ENCODE peak calls at places on chromosomes 5 and 9, in eight cellular contexts. Y is CD8-positive, alpha-beta memory T cell; G is heart right ventricle; K is upper lobe of right lung; Z is spleen; O is heart left ventricle; Q is astrocyte; I is pancreas. A is an unnamed sample. For H3K4me1, the result is how much of the 10 kb centered on the place peaks cover.

GRCh38 chr5:137565450-137565849 is 66.3 kb upstream of the SPOCK1 start:
- DNase-seq in Y (no peak), G (no peak), K (no peak), Z (no peak), O (no peak), Q (peak), I (no peak), A (no peak)

GRCh38 chr9:136357326-136357725 is 6.2 kb downstream of the DNLZ start:
- DNase-seq in Y (no peak), G (no peak), K (no peak), Z (no peak), O (no peak), Q (no peak), I (no peak), A (no peak)

GRCh38 chr9:87853843-87854242 is 28.8 kb upstream of the SPATA31E1 start:
- DNase-seq in Y (no peak), G (no peak), K (no peak), Z (no peak), O (no peak), Q (no peak), I (no peak), A (no peak)

GRCh38 chr9:87245271-87245670 is 252.4 kb upstream of the DAPK1 start:
- DNase-seq in Y (no peak), G (no peak), K (no peak), Z (no peak), O (no peak), Q (no peak), I (no peak), A (no peak)

GRCh38 chr5:172939045-172939444 is 20.2 kb upstream of the RPL26L1 start:
- DNase-seq in Y (no peak), G (no peak), K (no peak), Z (peak), O (no peak), Q (no peak), I (no peak), A (no peak)

GRCh38 chr9:6842584-6842947 is 84.8 kb downstream of the KDM4C start:
- DNase-seq in Y (no peak), G (no peak), K (no peak), Z (no peak), O (no peak), Q (peak), I (no peak), A (no peak)

GRCh38 chr9:21668504-21668903 is 133.9 kb upstream of the MTAP start:
- DNase-seq in Y (no peak), G (no peak), K (no peak), Z (no peak), O (no peak), Q (no peak), I (no peak), A (no peak)

GRCh38 chr5:67289763-67290521 is 93.3 kb upstream of the CD180 start:
- DNase-seq in Y (no peak), G (no peak), K (no peak), Z (no peak), O (no peak), Q (peak), I (no peak), A (no peak)

GRCh38 chr9:13296972-13297371 is 17.5 kb upstream of the MPDZ start:
- DNase-seq in Y (no peak), G (no peak), K (no peak), Z (no peak), O (no peak), Q (no peak), I (no peak), A (no peak)
- H3K4me1 ChIP-seq in Y (under half), G (under half), K (under half), Z (under half), O (under half), Q (under half), I (under half), A (under half)

GRCh38 chr9:98886691-98887229 is 56.9 kb upstream of the COL15A1 start:
- DNase-seq in Y (no peak), G (no peak), K (no peak), Z (no peak), O (peak), Q (no peak), I (no peak), A (no peak)
- H3K4me1 ChIP-seq in Y (under half), G (half or more), K (under half), Z (under half), O (half or more), Q (under half), I (under half), A (under half)

GRCh38 chr9:38441347-38442085 is 17.3 kb upstream of the IGFBPL1 start:
- DNase-seq in Y (no peak), G (no peak), K (no peak), Z (no peak), O (no peak), Q (no peak), I (no peak), A (no peak)

GRCh38 chr9:38442473-38443096 is 18.3 kb upstream of the IGFBPL1 start:
- DNase-seq in Y (no peak), G (no peak), K (no peak), Z (no peak), O (no peak), Q (no peak), I (no peak), A (no peak)

GRCh38 chr9:38439291-38439915 is 15.1 kb upstream of the IGFBPL1 start:
- DNase-seq in Y (no peak), G (no peak), K (no peak), Z (no peak), O (no peak), Q (no peak), I (no peak), A (no peak)

GRCh38 chr9:38439916-38440301 is 15.7 kb upstream of the IGFBPL1 start:
- DNase-seq in Y (no peak), G (no peak), K (no peak), Z (no peak), O (no peak), Q (no peak), I (no peak), A (no peak)

DNA sequence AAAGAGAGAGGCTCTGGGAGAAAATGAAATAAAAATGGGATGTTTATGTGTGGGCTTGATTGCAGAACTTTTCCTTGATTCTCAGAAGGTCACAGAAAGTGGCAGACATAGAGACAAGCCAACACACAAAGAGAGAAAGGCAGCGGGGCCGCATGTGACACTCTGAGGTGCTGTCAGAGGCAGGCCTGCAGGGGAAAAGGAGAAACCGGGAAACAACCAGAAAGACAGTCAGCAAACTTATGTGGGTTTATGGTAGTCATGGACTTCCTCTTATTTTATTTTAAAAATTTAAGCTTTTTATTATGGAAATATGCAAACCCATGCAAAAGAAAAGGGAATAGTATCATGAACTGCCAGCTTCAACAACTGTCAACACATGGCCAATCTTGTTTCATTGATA is 16.3 kb upstream of the IGFBPL1 start:
- DNase-seq in Y (no peak), G (no peak), K (no peak), Z (no peak), O (no peak), Q (no peak), I (no peak), A (no peak)
- H3K4me1 ChIP-seq in Y (under half), G (under half), K (under half), Z (under half), O (under half), Q (under half), I (under half), A (under half)

GRCh38 chr5:151071021-151071420 is 9.8 kb downstream of the TNIP1 start:
- DNase-seq in Y (no peak), G (no peak), K (no peak), Z (no peak), O (no peak), Q (no peak), I (no peak), A (no peak)

GRCh38 chr5:151073280-151073679 is 7.6 kb downstream of the TNIP1 start:
- DNase-seq in Y (no peak), G (no peak), K (no peak), Z (no peak), O (no peak), Q (no peak), I (no peak), A (no peak)

GRCh38 chr5:151070449-151070848 is 10.4 kb downstream of the TNIP1 start:
- DNase-seq in Y (no peak), G (no peak), K (no peak), Z (no peak), O (no peak), Q (no peak), I (no peak), A (no peak)

GRCh38 chr5:151074557-151074956 is 6.3 kb downstream of the TNIP1 start:
- DNase-seq in Y (no peak), G (no peak), K (peak), Z (no peak), O (no peak), Q (no peak), I (no peak), A (no peak)

DNA sequence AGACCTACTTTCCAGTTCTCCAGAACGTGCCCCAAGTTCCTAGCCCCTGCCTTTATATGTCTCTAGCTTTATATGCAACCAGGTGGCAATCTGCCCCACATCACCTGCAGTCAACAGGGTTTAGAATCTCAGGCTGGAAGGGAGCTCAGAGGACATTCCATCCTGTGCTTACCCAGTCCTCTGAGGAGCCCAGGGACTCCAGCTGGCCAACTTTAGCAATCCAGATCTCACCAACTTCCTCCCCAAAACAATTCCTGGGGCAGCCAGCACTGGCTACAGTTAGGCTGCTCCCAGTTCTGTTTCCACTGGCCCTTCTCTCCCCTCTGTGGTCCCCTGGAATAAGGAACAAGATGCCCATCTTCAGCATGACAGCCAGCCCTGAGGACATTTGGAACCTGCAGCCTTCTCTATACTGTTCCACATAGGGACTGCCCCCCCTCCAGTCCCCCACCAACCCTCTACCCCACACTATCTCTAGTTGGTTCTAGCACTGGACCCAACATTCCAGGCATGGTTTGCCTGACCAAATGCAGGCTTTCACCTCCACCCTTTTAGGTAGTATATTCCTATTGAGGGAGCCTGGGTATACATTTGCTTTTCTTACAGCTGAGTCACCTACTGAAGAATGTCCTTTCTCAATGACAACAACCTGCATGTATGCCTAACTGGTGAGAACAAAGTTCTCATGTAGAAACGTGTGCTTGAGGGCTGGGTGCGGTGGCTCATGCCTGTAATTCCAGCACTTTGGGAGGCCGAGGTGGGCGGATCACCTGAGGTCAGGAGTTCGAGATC is 8.4 kb downstream of the TNIP1 start:
- DNase-seq in Y (no peak), G (no peak), K (peak), Z (peak), O (no peak), Q (peak), I (no peak), A (peak)
- H3K4me1 ChIP-seq in Y (half or more), G (half or more), K (half or more), Z (half or more), O (half or more), Q (under half), I (under half), A (under half)

GRCh38 chr5:143708672-143709071 is 103.3 kb upstream of the HMHB1 start:
- DNase-seq in Y (no peak), G (no peak), K (no peak), Z (no peak), O (no peak), Q (no peak), I (no peak), A (no peak)

GRCh38 chr5:143714629-143715028 is 97.3 kb upstream of the HMHB1 start:
- DNase-seq in Y (no peak), G (no peak), K (peak), Z (no peak), O (no peak), Q (peak), I (no peak), A (no peak)

GRCh38 chr5:143716856-143717255 is 95.1 kb upstream of the HMHB1 start:
- DNase-seq in Y (no peak), G (no peak), K (no peak), Z (no peak), O (no peak), Q (no peak), I (no peak), A (no peak)

GRCh38 chr5:143717400-143717799 is 94.6 kb upstream of the HMHB1 start:
- DNase-seq in Y (no peak), G (no peak), K (no peak), Z (no peak), O (no peak), Q (peak), I (no peak), A (peak)

GRCh38 chr5:143713331-143714032 is 98.5 kb upstream of the HMHB1 start:
- DNase-seq in Y (no peak), G (no peak), K (no peak), Z (no peak), O (no peak), Q (peak), I (no peak), A (no peak)
- H3K4me1 ChIP-seq in Y (under half), G (under half), K (under half), Z (under half), O (half or more), Q (under half), I (under half), A (under half)

GRCh38 chr9:120932086-120932818 is 5.7 kb upstream of the TRAF1 start:
- DNase-seq in Y (no peak), G (no peak), K (no peak), Z (no peak), O (no peak), Q (no peak), I (no peak), A (no peak)
- H3K4me1 ChIP-seq in Y (half or more), G (half or more), K (half or more), Z (half or more), O (half or more), Q (half or more), I (under half), A (under half)

DNA sequence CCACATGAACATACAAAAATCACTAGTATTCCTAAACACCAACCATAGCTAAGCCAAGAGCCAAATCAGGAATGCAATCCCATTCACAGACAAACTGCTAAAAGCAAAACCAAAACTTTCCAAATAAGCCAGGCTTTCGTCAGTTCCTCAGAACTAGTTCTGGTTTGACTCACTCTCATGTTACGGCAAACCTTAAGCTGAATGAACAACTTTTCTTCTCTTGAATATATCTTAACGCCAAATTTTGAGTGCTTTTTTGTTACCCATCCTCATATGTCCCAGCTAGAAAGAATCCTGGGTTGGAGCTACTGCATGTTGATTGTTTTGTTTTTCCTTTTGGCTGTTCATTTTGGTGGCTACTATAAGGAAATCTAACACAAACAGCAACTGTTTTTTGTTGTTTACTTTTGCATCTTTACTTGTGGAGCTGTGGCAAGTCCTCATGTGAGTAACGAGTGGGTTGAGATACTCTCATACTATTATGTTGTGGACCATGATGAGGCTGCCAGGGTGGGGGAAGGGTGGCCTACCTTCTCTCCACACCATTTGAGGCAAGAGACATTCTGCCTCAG is at the start of gene PDCD1LG2:
- DNase-seq in Y (no peak), G (no peak), K (no peak), Z (no peak), O (no peak), Q (peak), I (no peak), A (no peak)
- H3K4me1 ChIP-seq in Y (under half), G (half or more), K (under half), Z (under half), O (under half), Q (half or more), I (under half), A (under half)

DNA sequence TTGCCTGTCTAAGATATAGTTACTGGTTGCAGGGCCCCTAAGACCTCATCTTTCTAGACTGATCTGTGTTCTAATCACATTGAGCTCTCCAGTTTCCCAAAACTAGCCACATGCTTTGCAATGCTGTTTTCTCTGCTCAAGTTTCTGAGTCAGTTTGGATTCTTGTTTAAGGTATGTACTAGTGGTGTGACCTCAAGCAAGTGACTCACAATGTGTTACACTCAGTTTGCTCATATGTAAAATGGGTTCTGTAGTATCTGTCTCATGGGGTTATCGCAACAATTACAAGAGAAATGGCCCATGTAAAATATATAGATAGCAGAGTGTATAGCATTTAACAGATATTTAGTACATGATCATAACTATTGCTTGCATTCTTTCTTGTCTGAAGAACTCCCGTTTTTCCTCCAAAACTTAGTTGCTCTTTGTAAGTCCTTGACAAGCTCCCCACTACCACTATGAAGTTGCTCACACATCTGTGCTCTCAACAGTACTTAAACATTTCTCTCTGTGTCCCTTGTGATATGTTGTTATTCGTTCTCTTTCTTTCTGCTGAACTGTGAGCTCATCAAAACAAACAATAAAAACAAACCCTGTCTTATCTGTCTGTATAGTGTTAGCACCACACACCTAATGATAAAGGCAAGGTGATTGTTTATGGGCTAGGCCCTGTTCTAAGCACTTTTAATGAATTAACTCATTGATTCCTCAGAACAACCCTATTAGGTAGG is 153.2 kb upstream of the ELL2 start:
- DNase-seq in Y (no peak), G (no peak), K (no peak), Z (no peak), O (no peak), Q (peak), I (no peak), A (no peak)
- H3K4me1 ChIP-seq in Y (under half), G (under half), K (under half), Z (under half), O (under half), Q (under half), I (under half), A (under half)

A was measured in hepatocyte.